ENCODE peak calls at places on chromosome 19, in six cellular contexts. A, I, E, K, M and Q are unnamed samples.

GRCh38 chr19:38444026-38444425 is 10.5 kb downstream of the RYR1 start:
- DNase-seq in A (no peak), I (no peak), E (no peak), K (no peak), M (no peak), Q (no peak)

GRCh38 chr19:53068199-53068598 is 23.7 kb downstream of the ERVV-2 start:
- DNase-seq in A (no peak), I (no peak), E (no peak), K (no peak), M (no peak), Q (no peak)

GRCh38 chr19:10899171-10899653 is 27.9 kb downstream of the CARM1 start:
- DNase-seq in A (no peak), I (peak; percentile 90), E (no peak), K (no peak), M (no peak), Q (peak; percentile 88)

GRCh38 chr19:797528-798414 is 519 bp downstream of the PTBP1 start:
- DNase-seq in A (peak; percentile 87), I (peak; percentile 97), E (peak; percentile 83), K (peak; percentile 78), M (peak; percentile 86), Q (peak; percentile 89)

GRCh38 chr19:38122402-38123093 is 101.5 kb downstream of the DPF1 start:
- DNase-seq in A (no peak), I (no peak), E (no peak), K (no peak), M (no peak), Q (no peak)

GRCh38 chr19:47005164-47005641 is 14.4 kb upstream of the NPAS1 start:
- DNase-seq in A (no peak), I (no peak), E (no peak), K (peak; percentile 30), M (no peak), Q (no peak)

GRCh38 chr19:48329167-48329891 is 4.0 kb downstream of the EMP3 start:
- DNase-seq in A (peak; percentile 38), I (no peak), E (peak; percentile 24), K (no peak), M (no peak), Q (no peak)

GRCh38 chr19:28633223-28634030 is 579.5 kb downstream of the UQCRFS1 start:
- DNase-seq in A (peak; percentile 50), I (no peak), E (peak; percentile 37), K (no peak), M (peak; percentile 63), Q (no peak)

GRCh38 chr19:40663712-40664692 is 26.4 kb downstream of the NUMBL start:
- DNase-seq in A (peak; percentile 25), I (peak; percentile 75), E (no peak), K (no peak), M (no peak), Q (no peak)

GRCh38 chr19:57664269-57665127 is 4.2 kb upstream of the ZSCAN4 start:
- DNase-seq in A (peak; percentile 50), I (peak; percentile 80), E (no peak), K (peak; percentile 39), M (peak; percentile 53), Q (peak; percentile 38)

GRCh38 chr19:42285546-42285945 is 16.4 kb upstream of the PRR19 start:
- DNase-seq in A (no peak), I (peak; percentile 77), E (no peak), K (no peak), M (no peak), Q (no peak)

GRCh38 chr19:40623403-40624239 is 22.5 kb downstream of the LTBP4 start:
- DNase-seq in A (no peak), I (no peak), E (no peak), K (peak; percentile 43), M (no peak), Q (peak; percentile 16)

GRCh38 chr19:38769635-38770211 is 3.6 kb downstream of the LGALS7 start:
- DNase-seq in A (peak; percentile 69), I (peak; percentile 97), E (peak; percentile 92), K (no peak), M (no peak), Q (peak; percentile 68)

DNA sequence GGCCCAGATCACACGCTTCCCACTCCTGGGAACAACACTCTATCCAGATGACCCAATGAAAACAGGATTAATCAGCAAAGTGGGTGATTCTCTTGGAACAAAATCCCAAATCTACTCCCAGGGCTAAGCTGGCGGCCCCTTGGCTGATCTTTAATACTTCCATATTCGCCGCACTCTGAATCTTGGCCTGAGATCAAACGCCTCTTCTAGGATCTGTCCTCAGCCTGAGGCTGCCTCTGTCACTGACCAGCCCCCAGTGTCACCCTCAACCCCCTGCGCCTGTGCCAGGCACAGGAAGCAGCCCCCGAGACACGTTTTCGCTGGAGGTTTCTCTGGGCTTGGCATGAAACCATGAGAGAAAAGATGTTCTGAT is 2.4 kb upstream of the CTXN1 start:
- DNase-seq in A (no peak), I (peak; percentile 63), E (no peak), K (no peak), M (no peak), Q (peak; percentile 3)
- H3K4me3 ChIP-seq in A (no peak overlapping the region), I (no peak overlapping the region), E (no peak overlapping the region), K (no peak overlapping the region), M (no peak overlapping the region), Q (no peak overlapping the region)

GRCh38 chr19:56537442-56537841 is 1.3 kb upstream of the ZFP28 start:
- DNase-seq in A (no peak), I (no peak), E (no peak), K (no peak), M (no peak), Q (no peak)
- H3K4me3 ChIP-seq in A (no peak overlapping the region), I (peak overlapping the region; percentile 73), E (peak overlapping the region; percentile 77), K (no peak overlapping the region), M (no peak overlapping the region), Q (no peak overlapping the region)

GRCh38 chr19:18764591-18765051 is 26.5 kb downstream of the COMP start:
- DNase-seq in A (peak; percentile 38), I (no peak), E (no peak), K (no peak), M (no peak), Q (no peak)

GRCh38 chr19:18761531-18762110 is 29.5 kb downstream of the COMP start:
- DNase-seq in A (no peak), I (peak; percentile 69), E (no peak), K (no peak), M (no peak), Q (no peak)

GRCh38 chr19:18762125-18763023 is 28.7 kb downstream of the COMP start:
- DNase-seq in A (no peak), I (peak; percentile 96), E (no peak), K (peak; percentile 63), M (no peak), Q (peak; percentile 98)

GRCh38 chr19:18765224-18765623 is 25.9 kb downstream of the COMP start:
- DNase-seq in A (no peak), I (no peak), E (no peak), K (no peak), M (no peak), Q (peak; percentile 50)

GRCh38 chr19:18763674-18764590 is 27.2 kb downstream of the COMP start:
- DNase-seq in A (peak; percentile 85), I (peak; percentile 92), E (no peak), K (no peak), M (no peak), Q (no peak)
- H3K4me3 ChIP-seq in A (no peak overlapping the region), I (no peak overlapping the region), E (no peak overlapping the region), K (no peak overlapping the region), M (peak overlapping the region; percentile 5), Q (no peak overlapping the region)

GRCh38 chr19:12858041-12858928 is 20.0 kb downstream of the MAST1 start:
- DNase-seq in A (no peak), I (peak; percentile 29), E (no peak), K (no peak), M (no peak), Q (no peak)
- H3K4me3 ChIP-seq in A (no peak overlapping the region), I (no peak overlapping the region), E (no peak overlapping the region), K (no peak overlapping the region), M (peak overlapping the region; percentile 25), Q (no peak overlapping the region)

DNA sequence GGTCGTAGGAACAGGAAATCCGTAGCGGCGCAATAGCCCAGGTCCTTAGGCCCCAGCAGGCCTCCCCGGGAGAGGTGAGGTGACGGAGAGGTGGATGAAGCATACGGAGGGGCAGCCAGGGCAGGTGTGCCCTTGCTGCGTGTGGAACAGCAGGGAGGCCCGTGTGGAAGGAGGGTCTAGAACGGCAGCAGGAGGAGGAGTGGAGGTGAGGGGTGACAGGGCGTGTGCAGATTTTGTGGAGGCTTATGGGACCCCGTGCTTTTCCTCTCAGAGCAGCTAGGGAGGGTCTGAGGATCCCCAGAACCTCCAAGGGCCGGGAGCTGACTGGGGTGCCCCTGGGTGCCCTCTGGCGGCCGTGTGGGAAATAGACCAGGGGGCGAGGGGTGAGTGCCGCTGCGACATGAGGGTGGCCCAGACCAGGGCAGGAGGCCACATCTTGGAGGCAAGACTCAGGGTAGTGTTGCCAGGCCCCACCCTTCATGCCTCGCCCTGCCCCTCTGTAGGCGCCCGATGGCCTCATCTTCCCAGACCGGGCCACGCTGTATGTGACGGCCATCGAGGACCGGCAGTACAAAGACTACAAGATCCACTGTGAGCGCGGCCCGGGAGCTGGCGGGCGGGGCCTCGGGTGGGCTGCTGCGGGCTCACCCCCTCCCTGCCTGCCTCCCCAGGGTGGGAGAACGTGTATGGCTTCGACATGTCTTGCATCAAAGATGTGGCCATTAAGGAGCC is 5.0 kb upstream of the ADM5 start:
- DNase-seq in A (no peak), I (no peak), E (no peak), K (no peak), M (no peak), Q (no peak)
- H3K4me3 ChIP-seq in A (no peak overlapping the region), I (no peak overlapping the region), E (no peak overlapping the region), K (no peak overlapping the region), M (peak overlapping the region; percentile 42), Q (no peak overlapping the region)

DNA sequence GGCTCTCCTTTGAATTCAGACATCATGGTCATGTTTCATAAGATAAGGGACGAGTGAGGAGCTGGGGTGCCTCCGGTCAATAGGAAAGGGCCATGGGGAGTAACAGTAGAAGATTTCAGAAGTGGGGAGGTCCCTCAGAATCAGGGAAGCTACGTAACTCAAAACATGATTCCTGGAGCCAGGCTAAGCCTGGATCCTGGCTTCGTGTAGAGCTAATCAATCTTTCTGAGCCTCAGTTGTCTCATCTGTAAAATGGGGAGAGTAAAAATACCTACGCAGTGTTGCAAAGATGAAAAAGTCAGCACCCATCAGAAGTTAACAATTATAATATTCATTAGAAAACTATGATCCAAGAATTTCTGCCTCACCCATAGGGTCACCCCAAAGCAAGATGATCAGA is 106.5 kb downstream of the CACNA1A start:
- DNase-seq in A (no peak), I (no peak), E (no peak), K (no peak), M (no peak), Q (no peak)
- H3K4me3 ChIP-seq in A (no peak overlapping the region), I (no peak overlapping the region), E (no peak overlapping the region), K (no peak overlapping the region), M (no peak overlapping the region), Q (no peak overlapping the region)

DNA sequence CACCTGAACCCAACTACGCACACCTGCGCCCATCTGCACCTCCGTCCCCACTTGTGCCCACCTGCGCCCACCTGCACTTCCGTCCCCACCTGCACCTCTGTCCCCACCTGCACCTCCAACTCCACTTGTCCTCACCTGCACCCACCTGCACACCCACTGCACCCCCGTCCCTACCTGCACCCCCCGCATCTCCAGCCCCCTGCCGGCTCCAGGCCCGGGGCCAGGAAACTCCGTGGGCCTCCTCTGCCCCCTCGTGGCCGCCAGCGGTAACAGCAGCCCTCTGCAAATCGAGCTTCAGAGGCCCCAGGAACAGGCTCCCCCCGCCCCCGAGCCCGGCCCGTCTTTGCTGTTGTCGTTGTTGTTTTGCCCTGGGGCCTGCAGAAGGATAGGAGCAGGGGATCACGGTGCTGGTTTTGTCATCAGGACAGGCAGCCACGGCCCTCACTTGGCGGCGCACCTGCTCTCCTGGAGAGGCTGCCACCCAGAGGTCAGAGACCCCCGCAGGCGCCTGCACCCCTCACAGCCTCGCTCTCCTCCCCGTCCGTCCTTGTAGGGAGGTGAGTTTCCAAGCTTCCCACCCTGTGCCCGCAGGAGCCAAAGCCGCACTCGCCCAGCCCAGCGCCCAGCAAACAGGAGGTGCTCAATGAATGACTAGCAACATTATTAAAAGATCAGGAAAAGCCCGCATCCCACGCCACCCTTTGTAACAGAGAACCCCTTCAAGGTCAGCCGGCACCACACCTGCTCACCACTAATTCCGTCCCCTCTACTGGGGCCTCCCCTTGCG is 65.4 kb downstream of the GNG7 start:
- DNase-seq in A (peak; percentile 27), I (peak; percentile 85), E (peak; percentile 68), K (peak; percentile 34), M (peak; percentile 54), Q (peak; percentile 88)
- H3K4me3 ChIP-seq in A (no peak overlapping the region), I (no peak overlapping the region), E (no peak overlapping the region), K (peak overlapping the region; percentile 1), M (peak overlapping the region; percentile 19), Q (no peak overlapping the region)